ENCODE peak calls at places on chromosomes 16 and 17, in eight cellular contexts. Y, M, G, B, I, Q, V and E are unnamed samples.

GRCh38 chr17:13735861-13736260 is 134.1 kb upstream of the HS3ST3A1 start:
- DNase-seq in I (no peak), B (no peak), V (no peak), Y (no peak), Q (peak), G (no peak), M (no peak), E (no peak)

GRCh38 chr16:27430923-27431484 is 29.0 kb downstream of the IL21R start:
- DNase-seq in I (no peak), B (no peak), M (no peak), Y (no peak), G (no peak), V (peak), Q (peak), E (peak)

GRCh38 chr17:39663688-39664580 is 1.2 kb upstream of the TCAP start:
- DNase-seq in Y (no peak), G (no peak), V (peak), I (no peak), M (peak), Q (no peak), B (peak), E (no peak)

GRCh38 chr16:8310816-8311215 is 279.5 kb downstream of the TMEM114 start:
- DNase-seq in V (no peak), B (no peak), G (no peak), Q (no peak), I (no peak), Y (no peak), M (no peak), E (no peak)

GRCh38 chr17:1203111-1203966 is 23.6 kb upstream of the ABR start:
- DNase-seq in M (no peak), Y (peak), B (peak), I (no peak), G (no peak), Q (peak), V (peak), E (no peak)

GRCh38 chr16:22681551-22681880 is 132.4 kb upstream of the HS3ST2 start:
- DNase-seq in V (no peak), Q (no peak), I (no peak), G (no peak), M (no peak), Y (no peak), B (no peak), E (no peak)

GRCh38 chr17:52965856-52966255 is 807.3 kb upstream of the CA10 start:
- DNase-seq in I (no peak), Q (no peak), G (no peak), V (no peak), M (no peak), B (no peak), Y (no peak), E (no peak)

GRCh38 chr17:70084476-70084875 is 9.5 kb downstream of the KCNJ16 start:
- DNase-seq in Q (no peak), Y (no peak), M (no peak), B (no peak), G (no peak), V (no peak), I (no peak), E (no peak)

GRCh38 chr16:2154533-2155090 is 970 bp upstream of the TRAF7 start:
- DNase-seq in I (no peak), G (no peak), Y (no peak), B (no peak), V (no peak), Q (no peak), M (no peak), E (no peak)

GRCh38 chr16:53434436-53435065 is at the start of gene RBL2:
- DNase-seq in M (no peak), V (peak), I (no peak), B (peak), Q (peak), G (no peak), Y (peak), E (peak)

GRCh38 chr16:81779540-81780320 is 639 bp downstream of the PLCG2 start:
- DNase-seq in M (no peak), B (peak), Q (no peak), I (no peak), Y (no peak), V (peak), G (peak), E (no peak)

GRCh38 chr17:18140648-18141047 is 32.1 kb downstream of the MYO15A start:
- DNase-seq in M (no peak), G (no peak), B (no peak), Y (no peak), V (no peak), Q (no peak), I (no peak), E (no peak)

GRCh38 chr17:4369557-4370230 is 3.2 kb upstream of the UBE2G1 start:
- DNase-seq in I (no peak), B (no peak), M (no peak), G (no peak), Q (no peak), Y (no peak), V (no peak), E (no peak)

GRCh38 chr17:18039535-18040286 is 503 bp downstream of the GID4 start:
- DNase-seq in M (no peak), G (peak), B (peak), Y (no peak), Q (peak), V (peak), I (peak), E (peak)

GRCh38 chr17:62653002-62653830 is 25.7 kb downstream of the MRC2 start:
- DNase-seq in Y (peak), I (peak), M (no peak), G (peak), Q (peak), V (peak), B (peak), E (peak)

GRCh38 chr17:76480676-76481075 is 13.3 kb downstream of the AANAT start:
- DNase-seq in I (peak), Y (no peak), M (no peak), V (no peak), B (no peak), G (no peak), Q (peak), E (peak)